ENCODE peak calls at places on chromosomes 12 and 14, in seven cellular contexts. G, V, Q, C, K, P and J are unnamed samples.
A peak's percentile ranks its signal among the peaks of the same experiment; 100 is the strongest.

GRCh38 chr14:63663428-63664142 is 21.9 kb upstream of the WDR89 start:
- DNase-seq in K (peak; percentile 77), C (no peak), G (no peak), P (no peak), Q (no peak), V (no peak), J (no peak)

GRCh38 chr14:96567289-96567899 is 65.2 kb downstream of the PAPOLA start:
- DNase-seq in Q (peak; percentile 44), K (no peak), V (peak; percentile 62), P (peak; percentile 49), G (peak; percentile 10), C (peak; percentile 20), J (no peak)

GRCh38 chr14:89359477-89360222 is 57.4 kb downstream of the FOXN3 start:
- DNase-seq in Q (no peak), C (no peak), K (no peak), G (no peak), P (no peak), V (no peak), J (no peak)

GRCh38 chr12:131091413-131091975 is 137.8 kb downstream of the ADGRD1 start:
- DNase-seq in C (no peak), V (no peak), G (no peak), P (no peak), Q (no peak), K (peak; percentile 56), J (peak; percentile 90)

GRCh38 chr14:29463727-29464370 is 463.8 kb downstream of the PRKD1 start:
- DNase-seq in K (no peak), C (no peak), P (no peak), G (no peak), V (peak; percentile 55), Q (no peak), J (no peak)

GRCh38 chr12:95790025-95790911 is at the start of gene NTN4:
- DNase-seq in V (peak; percentile 38), Q (peak; percentile 65), C (no peak), K (peak; percentile 88), P (peak; percentile 28), G (no peak), J (peak; percentile 33)

GRCh38 chr12:117365072-117365616 is 3.7 kb upstream of the NOS1 start:
- DNase-seq in C (no peak), Q (no peak), K (no peak), V (no peak), P (no peak), G (no peak), J (no peak)

GRCh38 chr12:49296836-49297694 is 2.1 kb downstream of the PRPH start:
- DNase-seq in V (no peak), C (peak; percentile 14), K (no peak), Q (peak; percentile 59), G (no peak), P (no peak), J (peak; percentile 41)

GRCh38 chr14:60514378-60515243 is 5.7 kb downstream of the SIX6 start:
- DNase-seq in C (no peak), K (peak; percentile 85), V (no peak), G (no peak), P (no peak), Q (peak; percentile 57), J (peak; percentile 27)

GRCh38 chr12:1768585-1768984 is 51.8 kb upstream of the LRTM2 start:
- DNase-seq in P (peak; percentile 53), C (no peak), V (no peak), G (no peak), Q (no peak), K (no peak), J (no peak)

GRCh38 chr12:21552983-21553673 is 27.0 kb downstream of the SPX start:
- DNase-seq in P (no peak), V (no peak), Q (no peak), C (no peak), G (no peak), K (no peak), J (no peak)

GRCh38 chr14:74860899-74861733 is 14.8 kb downstream of the PROX2 start:
- DNase-seq in G (no peak), V (peak; percentile 90), K (peak; percentile 93), Q (peak; percentile 93), P (peak; percentile 89), C (peak; percentile 60), J (peak; percentile 97)

GRCh38 chr12:14602128-14602527 is 34.4 kb upstream of the PLBD1 start:
- DNase-seq in C (no peak), V (no peak), K (no peak), Q (no peak), G (no peak), P (no peak), J (no peak)

GRCh38 chr12:109777544-109777943 is 55.7 kb downstream of the TRPV4 start:
- DNase-seq in Q (no peak), P (peak; percentile 26), K (no peak), G (no peak), C (peak; percentile 79), V (peak; percentile 16), J (peak; percentile 71)

GRCh38 chr14:96176811-96177211 is 27.8 kb upstream of the BDKRB2 start:
- DNase-seq in C (peak; percentile 58), Q (no peak), G (peak; percentile 71), P (peak; percentile 76), K (no peak), V (peak; percentile 99), J (no peak)

GRCh38 chr12:77116277-77116676 is 50.9 kb upstream of the E2F7 start:
- DNase-seq in K (no peak), P (peak; percentile 64), Q (no peak), V (peak; percentile 40), G (no peak), C (no peak), J (no peak)

GRCh38 chr14:24712909-24713308 is 78.9 kb upstream of the GZMB start:
- DNase-seq in V (no peak), C (no peak), Q (no peak), G (no peak), P (no peak), K (no peak), J (no peak)

GRCh38 chr12:53190108-53190729 is 9.5 kb upstream of the CSAD start:
- DNase-seq in G (no peak), C (no peak), K (no peak), P (peak; percentile 52), V (peak; percentile 69), Q (peak; percentile 83), J (peak; percentile 67)

GRCh38 chr12:86724716-86725115 is 468.5 kb upstream of the MGAT4C start:
- DNase-seq in K (no peak), C (peak; percentile 15), P (peak; percentile 90), G (peak; percentile 61), Q (no peak), V (peak; percentile 35), J (no peak)

GRCh38 chr12:54053625-54054441 is at the start of gene HOXC4:
- DNase-seq in Q (no peak), C (no peak), V (peak; percentile 63), G (no peak), K (no peak), P (no peak), J (peak; percentile 48)

DNA sequence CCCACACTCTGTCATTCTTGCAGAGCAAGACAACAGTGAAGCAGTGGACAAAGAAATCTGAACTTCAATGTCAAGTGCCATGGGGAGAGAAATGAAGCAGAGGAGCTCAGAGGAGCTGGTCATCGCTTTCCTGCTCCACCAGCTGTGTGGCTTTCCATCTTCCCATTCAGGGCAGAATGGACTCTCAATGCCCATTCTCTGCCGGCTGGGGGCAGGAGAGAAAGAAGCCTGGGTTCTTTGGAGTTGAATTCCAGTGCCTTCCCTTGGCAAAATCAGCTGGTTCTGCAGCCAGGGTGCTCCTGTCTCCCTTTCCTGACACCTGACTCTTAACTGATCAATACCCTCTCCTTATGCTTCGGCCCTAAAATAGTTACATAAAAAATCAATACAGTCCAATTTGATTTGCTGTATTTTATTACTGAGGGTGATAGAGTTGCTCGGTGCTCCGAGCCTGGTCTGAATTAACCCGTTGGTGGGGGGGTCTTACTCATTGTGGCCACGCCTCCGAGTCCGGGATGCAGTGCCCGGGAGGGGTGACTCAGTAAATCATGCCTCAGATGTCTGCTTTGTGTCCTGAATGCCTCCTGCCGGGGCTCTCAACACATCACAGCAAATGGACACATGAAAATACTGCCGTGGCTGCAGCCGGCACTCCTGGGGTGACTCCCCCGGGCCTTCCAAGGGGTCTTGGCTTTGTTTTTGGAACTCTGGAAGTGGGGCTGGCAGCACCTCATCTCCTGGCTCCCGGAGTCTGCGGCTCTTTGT is 128.7 kb downstream of the AACS start:
- DNase-seq in K (no peak), P (no peak), V (peak; percentile 48), Q (no peak), G (no peak), C (peak; percentile 21), J (no peak)
- TF ChIP-seq CTCF in K (peak; percentile 13), P (no peak), V (peak; percentile 28), Q (no peak), G (no peak), C (no peak), J (no peak)

DNA sequence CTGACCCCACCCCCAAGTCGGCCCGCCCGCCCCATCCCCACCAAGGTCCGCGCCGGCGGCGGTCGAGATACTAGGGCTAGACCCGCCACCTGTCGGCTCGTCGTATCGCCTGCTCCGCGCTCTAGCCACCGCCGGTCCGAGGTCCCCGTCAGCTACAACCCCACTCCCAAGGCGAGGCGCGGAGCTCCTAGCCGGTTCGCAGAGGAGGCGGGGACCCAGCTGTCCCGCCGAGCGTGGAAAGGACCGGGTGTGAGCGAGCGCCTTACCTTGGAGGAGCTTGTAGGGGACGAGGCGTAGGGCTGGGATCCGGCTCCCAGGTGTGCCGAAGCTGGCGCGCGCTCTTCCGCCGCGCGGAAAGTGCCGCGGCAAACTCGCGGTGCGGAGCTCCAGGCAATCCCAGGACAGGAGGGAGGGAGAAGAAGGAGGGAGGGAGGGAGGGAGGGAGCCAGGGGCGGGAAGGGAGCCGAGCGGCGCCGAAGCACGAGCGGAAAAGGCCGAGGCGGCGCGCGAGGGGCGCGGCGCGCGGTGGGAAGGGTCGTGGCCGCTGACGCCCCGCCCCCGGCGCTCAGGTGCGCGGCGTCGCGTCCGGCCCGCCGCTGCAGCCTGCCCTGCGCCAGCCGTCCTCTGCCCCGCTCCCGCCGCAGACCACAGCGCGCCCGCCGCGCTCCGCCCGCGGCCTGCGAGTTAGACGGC is at the start of gene PAWR:
- DNase-seq in K (peak; percentile 91), Q (peak; percentile 93), P (peak; percentile 67), C (peak; percentile 88), G (no peak), V (peak; percentile 63), J (peak; percentile 41)
- TF ChIP-seq CTCF in K (peak; percentile 38), Q (peak; percentile 39), P (peak; percentile 19), C (peak; percentile 47), G (peak; percentile 41), V (peak; percentile 11), J (no peak)

GRCh38 chr12:121764808-121765207 is 28.7 kb downstream of the RHOF start:
- DNase-seq in C (no peak), V (no peak), Q (no peak), K (no peak), P (peak; percentile 56), G (no peak), J (no peak)
- TF ChIP-seq CTCF in C (no peak), V (no peak), Q (no peak), K (no peak), P (no peak), G (no peak), J (no peak)

DNA sequence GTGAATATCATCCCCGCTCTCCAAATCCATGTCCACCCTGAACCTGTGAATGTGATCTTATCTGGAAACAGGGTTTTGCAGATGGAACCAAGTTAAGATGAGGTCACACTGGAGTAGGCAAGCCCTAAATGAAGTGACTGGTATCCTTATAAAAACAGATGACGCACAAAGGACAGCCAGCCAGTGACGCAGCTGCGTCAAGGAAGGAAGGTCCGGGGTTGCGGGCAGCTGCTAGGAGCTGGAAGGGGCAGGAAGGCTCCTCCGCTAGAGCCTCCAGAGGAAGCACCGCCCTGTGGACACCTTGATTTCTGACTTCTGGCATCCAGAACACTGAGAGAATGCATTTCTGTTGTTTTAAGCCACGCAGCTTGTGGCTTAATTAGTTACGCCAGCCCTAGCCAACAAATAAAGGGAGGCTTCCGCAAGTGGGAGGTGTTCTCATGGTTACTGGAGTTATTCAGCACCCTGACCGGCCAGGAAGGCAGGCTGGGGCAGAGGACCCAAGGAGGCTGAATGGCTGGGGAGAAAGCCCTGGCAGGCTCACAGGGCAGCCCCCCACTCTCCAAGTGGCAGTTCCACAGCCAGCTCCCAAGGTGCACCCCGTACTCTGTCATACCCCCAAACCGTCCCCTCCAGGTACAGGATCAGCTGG is 127.6 kb upstream of the NCOR2 start:
- DNase-seq in V (peak; percentile 95), Q (no peak), P (peak; percentile 75), K (no peak), C (peak; percentile 65), G (no peak), J (no peak)
- TF ChIP-seq CTCF in V (peak; percentile 30), Q (no peak), P (no peak), K (no peak), C (no peak), G (no peak), J (no peak)